ENCODE peak calls at places on chromosomes 11 and 22, in six cellular contexts. One of them, this sample, is unnamed.
A peak's percentile ranks its signal among the peaks of the same experiment; 100 is the strongest.

GRCh38 chr11:107397357-107397756 is 60.3 kb downstream of the CWF19L2 start:
- DNase-seq in AML-193: no peak
- DNase-seq in OCI-M1: no peak
- DNase-seq in mesenchymal stem cell: no peak
- DNase-seq in PC-3: peak; percentile 41
- DNase-seq in glutamatergic neuron: peak; percentile 22
- DNase-seq in this sample: no peak

GRCh38 chr11:57405271-57405890 is 14.9 kb upstream of the PRG2 start:
- DNase-seq in mesenchymal stem cell: no peak
- DNase-seq in PC-3: no peak
- DNase-seq in glutamatergic neuron: no peak
- DNase-seq in OCI-M1: no peak
- DNase-seq in AML-193: no peak
- DNase-seq in this sample: no peak

GRCh38 chr22:32410459-32410858 is 1.6 kb downstream of the RTCB start:
- DNase-seq in OCI-M1: no peak
- DNase-seq in mesenchymal stem cell: no peak
- DNase-seq in AML-193: no peak
- DNase-seq in PC-3: peak; percentile 22
- DNase-seq in glutamatergic neuron: no peak
- DNase-seq in this sample: no peak

GRCh38 chr11:48052183-48053040 is 72.1 kb downstream of the PTPRJ start:
- DNase-seq in glutamatergic neuron: no peak
- DNase-seq in AML-193: no peak
- DNase-seq in mesenchymal stem cell: peak; percentile 65
- DNase-seq in PC-3: peak; percentile 93
- DNase-seq in OCI-M1: no peak
- DNase-seq in this sample: no peak

GRCh38 chr22:42316988-42317387 is 46.5 kb upstream of the TCF20 start:
- DNase-seq in OCI-M1: peak; percentile 44
- DNase-seq in mesenchymal stem cell: no peak
- DNase-seq in PC-3: no peak
- DNase-seq in AML-193: no peak
- DNase-seq in glutamatergic neuron: no peak
- DNase-seq in this sample: no peak

GRCh38 chr11:2651826-2652237 is 48.0 kb downstream of the KCNQ1OT1 start:
- DNase-seq in AML-193: no peak
- DNase-seq in glutamatergic neuron: no peak
- DNase-seq in mesenchymal stem cell: no peak
- DNase-seq in PC-3: no peak
- DNase-seq in OCI-M1: no peak
- DNase-seq in this sample: no peak

GRCh38 chr11:91730071-91730470 is 494.5 kb upstream of the FAT3 start:
- DNase-seq in OCI-M1: no peak
- DNase-seq in PC-3: no peak
- DNase-seq in AML-193: no peak
- DNase-seq in mesenchymal stem cell: no peak
- DNase-seq in glutamatergic neuron: no peak
- DNase-seq in this sample: no peak

GRCh38 chr11:130427581-130428211 is 713 bp downstream of the ADAMTS8 start:
- DNase-seq in glutamatergic neuron: peak; percentile 61
- DNase-seq in OCI-M1: no peak
- DNase-seq in PC-3: no peak
- DNase-seq in AML-193: no peak
- DNase-seq in mesenchymal stem cell: no peak
- DNase-seq in this sample: no peak

GRCh38 chr11:46669606-46670243 is 30.7 kb downstream of the ARHGAP1 start:
- DNase-seq in OCI-M1: peak; percentile 77
- DNase-seq in mesenchymal stem cell: no peak
- DNase-seq in PC-3: peak; percentile 7
- DNase-seq in AML-193: peak; percentile 40
- DNase-seq in glutamatergic neuron: no peak
- DNase-seq in this sample: peak; percentile 52

GRCh38 chr22:49124588-49124987 is 703.1 kb downstream of the BRD1 start:
- DNase-seq in OCI-M1: no peak
- DNase-seq in PC-3: no peak
- DNase-seq in glutamatergic neuron: no peak
- DNase-seq in mesenchymal stem cell: no peak
- DNase-seq in AML-193: no peak
- DNase-seq in this sample: no peak

GRCh38 chr22:22955866-22956535 is 68.4 kb downstream of the IGLL5 start:
- DNase-seq in PC-3: peak; percentile 68
- DNase-seq in glutamatergic neuron: peak; percentile 73
- DNase-seq in OCI-M1: peak; percentile 85
- DNase-seq in mesenchymal stem cell: peak; percentile 47
- DNase-seq in AML-193: peak; percentile 72
- DNase-seq in this sample: peak; percentile 76

GRCh38 chr22:44668190-44668885 is 33.7 kb upstream of the PRR5 start:
- DNase-seq in AML-193: peak; percentile 34
- DNase-seq in glutamatergic neuron: no peak
- DNase-seq in OCI-M1: no peak
- DNase-seq in mesenchymal stem cell: no peak
- DNase-seq in PC-3: no peak
- DNase-seq in this sample: no peak

GRCh38 chr11:80227915-80228314 is 787.1 kb upstream of the TENM4 start:
- DNase-seq in AML-193: no peak
- DNase-seq in PC-3: no peak
- DNase-seq in mesenchymal stem cell: no peak
- DNase-seq in OCI-M1: peak; percentile 54
- DNase-seq in glutamatergic neuron: no peak
- DNase-seq in this sample: no peak

GRCh38 chr11:1532606-1533341 is 39.3 kb downstream of the DUSP8 start:
- DNase-seq in OCI-M1: no peak
- DNase-seq in mesenchymal stem cell: no peak
- DNase-seq in glutamatergic neuron: peak; percentile 23
- DNase-seq in AML-193: no peak
- DNase-seq in PC-3: no peak
- DNase-seq in this sample: no peak

GRCh38 chr22:44454113-44454769 is 43.8 kb downstream of the RTL6 start:
- DNase-seq in OCI-M1: no peak
- DNase-seq in glutamatergic neuron: no peak
- DNase-seq in mesenchymal stem cell: no peak
- DNase-seq in PC-3: no peak
- DNase-seq in AML-193: no peak
- DNase-seq in this sample: no peak

GRCh38 chr11:74678591-74679512 is 52.4 kb downstream of the CHRDL2 start:
- DNase-seq in AML-193: no peak
- DNase-seq in glutamatergic neuron: no peak
- DNase-seq in OCI-M1: no peak
- DNase-seq in mesenchymal stem cell: no peak
- DNase-seq in PC-3: no peak
- DNase-seq in this sample: no peak

GRCh38 chr11:1467270-1467669 is 19.3 kb downstream of the MOB2 start:
- DNase-seq in glutamatergic neuron: no peak
- DNase-seq in mesenchymal stem cell: no peak
- DNase-seq in OCI-M1: no peak
- DNase-seq in AML-193: no peak
- DNase-seq in PC-3: no peak
- DNase-seq in this sample: no peak

GRCh38 chr11:44397586-44398178 is 87.7 kb upstream of the ALX4 start:
- DNase-seq in OCI-M1: peak; percentile 60
- DNase-seq in PC-3: no peak
- DNase-seq in glutamatergic neuron: no peak
- DNase-seq in mesenchymal stem cell: no peak
- DNase-seq in AML-193: no peak
- DNase-seq in this sample: no peak

GRCh38 chr11:70578831-70579230 is 180.5 kb downstream of the CTTN start:
- DNase-seq in mesenchymal stem cell: no peak
- DNase-seq in AML-193: no peak
- DNase-seq in OCI-M1: no peak
- DNase-seq in glutamatergic neuron: no peak
- DNase-seq in PC-3: no peak
- DNase-seq in this sample: no peak

GRCh38 chr11:8285796-8286195 is 22.1 kb upstream of the LMO1 start:
- DNase-seq in PC-3: no peak
- DNase-seq in AML-193: no peak
- DNase-seq in mesenchymal stem cell: no peak
- DNase-seq in glutamatergic neuron: no peak
- DNase-seq in OCI-M1: no peak
- DNase-seq in this sample: no peak

GRCh38 chr11:77094841-77095365 is 7.7 kb upstream of the OMP start:
- DNase-seq in AML-193: no peak
- DNase-seq in OCI-M1: no peak
- DNase-seq in glutamatergic neuron: no peak
- DNase-seq in mesenchymal stem cell: no peak
- DNase-seq in PC-3: no peak
- DNase-seq in this sample: no peak

GRCh38 chr11:72395993-72396392 is 38.3 kb downstream of the CLPB start:
- DNase-seq in OCI-M1: no peak
- DNase-seq in PC-3: no peak
- DNase-seq in mesenchymal stem cell: no peak
- DNase-seq in glutamatergic neuron: peak; percentile 52
- DNase-seq in AML-193: no peak
- DNase-seq in this sample: peak; percentile 69

GRCh38 chr22:45053094-45053493 is 43.3 kb upstream of the PHF21B start:
- DNase-seq in PC-3: no peak
- DNase-seq in mesenchymal stem cell: no peak
- DNase-seq in glutamatergic neuron: no peak
- DNase-seq in OCI-M1: no peak
- DNase-seq in AML-193: no peak
- DNase-seq in this sample: no peak

GRCh38 chr11:118634435-118635236 is 27.2 kb downstream of the PHLDB1 start:
- DNase-seq in OCI-M1: no peak
- DNase-seq in PC-3: peak; percentile 86
- DNase-seq in glutamatergic neuron: peak; percentile 71
- DNase-seq in mesenchymal stem cell: peak; percentile 33
- DNase-seq in AML-193: no peak
- DNase-seq in this sample: no peak

This sample was measured in pons.